ENCODE peak calls at places on chromosomes 4 and X, in four cellular contexts. D is GM12891, S is GM12878, W is K562. A is an unnamed sample.

GRCh38 chrX:40644821-40645358 is 2.5 kb downstream of the CXorf38 start:
- DNase-seq in D (no peak), S (peak; percentile 68), W (peak; percentile 62), A (peak; percentile 72)

GRCh38 chrX:40195368-40195767 is 97.6 kb upstream of the BCOR start:
- DNase-seq in D (no peak), S (no peak), W (no peak), A (no peak)

GRCh38 chrX:149511081-149511480 is 6.0 kb upstream of the IDS start:
- DNase-seq in D (no peak), S (no peak), W (no peak), A (no peak)

GRCh38 chrX:76428243-76429130 is 977 bp downstream of the MAGEE1 start:
- DNase-seq in D (no peak), S (no peak), W (no peak), A (no peak)

GRCh38 chr4:123896446-123897071 is 500.0 kb downstream of the SPRY1 start:
- DNase-seq in D (no peak), S (no peak), W (no peak), A (no peak)

GRCh38 chr4:7771541-7772507 is 167.8 kb downstream of the AFAP1 start:
- DNase-seq in D (peak; percentile 85), S (peak; percentile 54), W (no peak), A (no peak)

GRCh38 chr4:52715914-52716313 is 35.3 kb downstream of the ERVMER34-1 start:
- DNase-seq in D (no peak), S (no peak), W (no peak), A (peak; percentile 6)

GRCh38 chr4:48194986-48195773 is 61.1 kb upstream of the TXK start:
- DNase-seq in D (no peak), S (no peak), W (no peak), A (peak; percentile 22)

GRCh38 chr4:65223601-65224000 is 446.7 kb downstream of the EPHA5 start:
- DNase-seq in D (no peak), S (no peak), W (no peak), A (no peak)

GRCh38 chr4:16897351-16897750 is 1.1 kb downstream of the LDB2 start:
- DNase-seq in D (no peak), S (no peak), W (no peak), A (no peak)

GRCh38 chr4:80188457-80188800 is 8.9 kb upstream of the PRDM8 start:
- DNase-seq in D (no peak), S (no peak), W (no peak), A (no peak)

GRCh38 chr4:72983706-72984105 is 85.8 kb downstream of the COX18 start:
- DNase-seq in D (no peak), S (no peak), W (no peak), A (no peak)

GRCh38 chrX:132086717-132087116 is 41.1 kb downstream of the FRMD7 start:
- DNase-seq in D (no peak), S (no peak), W (no peak), A (no peak)

GRCh38 chr4:84681488-84682274 is 98.8 kb downstream of the CDS1 start:
- DNase-seq in D (no peak), S (no peak), W (peak; percentile 49), A (no peak)

GRCh38 chr4:173360587-173361221 is 10.1 kb upstream of the SAP30 start:
- DNase-seq in D (no peak), S (no peak), W (no peak), A (no peak)

GRCh38 chrX:143853488-143853887 is 30.4 kb upstream of the UBE2NL start:
- DNase-seq in D (no peak), S (no peak), W (no peak), A (no peak)

GRCh38 chr4:87321888-87322287 is 794 bp downstream of the HSD17B13 start:
- DNase-seq in D (no peak), S (no peak), W (no peak), A (no peak)

GRCh38 chr4:122652379-122652778 is 31.5 kb upstream of the IL21 start:
- DNase-seq in D (peak; percentile 12), S (no peak), W (peak; percentile 70), A (peak; percentile 35)

GRCh38 chr4:7204656-7205387 is 12.5 kb downstream of the SORCS2 start:
- DNase-seq in D (no peak), S (no peak), W (no peak), A (no peak)

GRCh38 chrX:23694606-23695005 is 27.3 kb downstream of the PRDX4 start:
- DNase-seq in D (peak; percentile 15), S (peak; percentile 11), W (peak; percentile 78), A (peak; percentile 48)

GRCh38 chrX:3576886-3577516 is 136.4 kb downstream of the PRKX start:
- DNase-seq in D (no peak), S (no peak), W (no peak), A (no peak)

GRCh38 chrX:276588-277171 is 4.5 kb upstream of the PLCXD1 start:
- DNase-seq in D (no peak), S (no peak), W (peak; percentile 35), A (no peak)
- TF ChIP-seq SPI1 in D (no peak), S (no peak), W (no peak), A (no peak)

GRCh38 chrX:129793604-129794191 is 13.9 kb downstream of the SASH3 start:
- DNase-seq in D (no peak), S (no peak), W (no peak), A (no peak)

GRCh38 chrX:129792586-129793291 is 13.0 kb downstream of the SASH3 start:
- DNase-seq in D (no peak), S (no peak), W (no peak), A (no peak)

GRCh38 chrX:129797251-129797906 is 17.6 kb downstream of the SASH3 start:
- DNase-seq in D (no peak), S (no peak), W (no peak), A (no peak)

GRCh38 chrX:129798456-129798855 is 18.7 kb downstream of the SASH3 start:
- DNase-seq in D (no peak), S (no peak), W (no peak), A (no peak)

GRCh38 chrX:129795584-129795983 is 15.8 kb downstream of the SASH3 start:
- DNase-seq in D (no peak), S (no peak), W (no peak), A (no peak)
- TF ChIP-seq SPI1 in D (no peak), S (no peak), W (no peak), A (no peak)

GRCh38 chr4:63085091-63085490 is 1324.2 kb downstream of the TECRL start:
- DNase-seq in D (no peak), S (no peak), W (no peak), A (no peak)
- TF ChIP-seq SPI1 in D (no peak), S (no peak), W (no peak), A (no peak)

GRCh38 chr4:108191269-108191914 is 22.7 kb upstream of the LEF1 start:
- DNase-seq in D (no peak), S (no peak), W (no peak), A (no peak)
- TF ChIP-seq SPI1 in D (no peak), S (no peak), W (no peak), A (no peak)

DNA sequence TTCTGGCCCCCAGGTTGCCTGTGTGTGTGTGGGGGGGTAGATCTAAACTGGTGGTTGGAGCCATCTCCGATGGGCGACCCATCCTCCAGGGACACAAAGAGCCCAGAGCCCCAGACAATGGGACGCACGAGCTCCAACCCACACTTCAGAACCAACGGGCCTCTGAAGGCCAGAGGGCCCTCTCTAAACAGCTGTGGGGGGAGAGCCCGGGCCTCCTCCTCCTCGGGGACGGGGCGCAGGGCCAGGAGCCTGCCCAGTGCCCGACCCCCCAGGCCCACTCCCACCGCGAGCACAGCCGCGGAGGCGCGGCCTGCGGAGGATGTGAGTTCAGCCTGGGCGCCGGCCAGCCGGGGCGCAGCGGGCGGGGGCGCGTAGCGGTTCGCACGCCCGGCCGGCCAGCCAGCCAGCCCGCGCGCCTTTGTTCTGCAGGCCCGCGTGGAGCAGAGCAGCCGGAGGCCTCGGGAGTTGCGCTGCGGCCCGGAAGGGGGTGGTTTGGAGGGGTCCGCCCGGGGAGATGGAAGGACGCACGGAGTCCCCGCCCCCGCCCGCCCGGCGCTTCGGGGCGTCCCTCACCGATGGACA is 4.0 kb downstream of the FLNA start:
- DNase-seq in D (no peak), S (no peak), W (no peak), A (peak; percentile 12)
- TF ChIP-seq SPI1 in D (no peak), S (no peak), W (no peak), A (no peak)

DNA sequence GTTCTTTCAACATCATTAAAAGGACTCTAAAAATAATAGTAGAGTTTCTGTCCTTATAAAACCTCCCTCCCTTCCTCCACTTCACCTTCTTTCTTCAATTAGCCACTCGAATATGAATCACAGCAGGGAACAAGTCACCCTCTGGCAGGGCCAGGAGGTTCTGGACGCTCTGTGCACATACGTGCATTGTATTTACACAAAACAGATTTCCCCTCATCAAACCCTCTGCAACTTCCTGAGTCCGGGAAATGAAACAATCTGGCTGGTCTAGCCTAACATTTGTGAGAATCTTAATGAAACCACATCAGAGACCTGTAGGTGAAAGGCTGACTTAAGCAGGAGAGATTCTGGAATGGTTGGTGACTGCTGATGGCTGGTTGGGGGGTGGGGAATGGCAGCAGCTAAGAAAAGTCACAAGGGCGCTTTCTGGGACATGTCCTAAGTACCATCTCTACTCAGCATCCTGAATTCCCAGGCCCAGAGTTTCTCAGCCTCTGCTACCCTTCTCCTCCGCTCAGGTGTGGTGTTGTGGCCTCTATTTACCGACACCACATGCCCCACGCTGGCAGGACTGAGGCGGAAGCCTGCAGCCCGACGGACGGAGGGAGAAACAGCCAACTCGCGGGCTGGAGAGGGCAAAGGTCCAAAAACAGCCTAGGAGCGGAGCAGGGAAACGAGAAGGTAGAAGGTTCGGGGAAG is 1.0 kb downstream of the ZDHHC9 start:
- DNase-seq in D (no peak), S (no peak), W (peak; percentile 23), A (no peak)
- TF ChIP-seq SPI1 in D (no peak), S (no peak), W (no peak), A (no peak)

DNA sequence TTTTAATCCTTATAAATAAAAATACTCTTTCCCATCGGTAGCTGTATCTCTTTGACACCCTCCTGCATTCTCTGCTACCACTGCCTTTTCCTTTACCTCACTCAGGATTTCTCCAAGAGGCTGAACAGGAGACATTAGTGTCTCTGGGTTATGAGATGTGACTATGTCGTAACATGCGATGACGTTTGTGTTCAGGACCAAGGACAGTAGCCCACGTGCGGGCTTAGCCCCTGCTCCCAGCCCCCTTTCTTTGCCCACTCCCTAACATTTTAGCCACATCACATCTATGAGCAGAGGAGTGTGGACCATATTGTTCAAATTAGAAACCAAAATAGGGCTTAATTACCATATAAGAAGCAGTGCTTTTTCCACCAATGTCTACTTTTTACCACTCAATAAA is 369.3 kb downstream of the FBXW7 start:
- DNase-seq in D (no peak), S (no peak), W (peak; percentile 9), A (peak; percentile 12)
- TF ChIP-seq SPI1 in D (no peak), S (no peak), W (no peak), A (no peak)

DNA sequence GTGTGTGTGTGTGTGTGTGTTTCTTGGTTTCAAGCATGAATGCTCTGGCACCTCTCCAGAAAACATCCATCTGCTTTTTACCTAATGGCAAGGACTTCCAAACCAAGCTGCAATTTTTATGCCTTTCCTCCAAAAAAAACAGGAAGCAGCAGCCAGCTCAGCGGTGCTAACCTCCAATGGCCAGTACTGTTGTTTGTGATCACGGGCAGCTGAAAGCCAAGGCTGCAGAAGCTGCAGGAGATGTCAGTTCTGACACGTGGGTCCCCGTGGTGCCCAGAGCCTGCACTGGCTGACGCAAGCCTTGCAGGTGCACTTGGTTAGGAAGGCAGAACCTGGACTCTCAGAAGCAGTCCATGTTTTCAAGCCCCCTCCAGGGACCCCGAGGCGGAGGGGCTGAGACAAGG is 313.6 kb upstream of the DDX53 start:
- DNase-seq in D (no peak), S (no peak), W (no peak), A (no peak)
- TF ChIP-seq SPI1 in D (no peak), S (no peak), W (no peak), A (no peak)